ENCODE peak calls at places on chromosomes 5 and 9, in nine cellular contexts. One of them, this sample, is unnamed.
A peak's percentile ranks its signal among the peaks of the same experiment; 100 is the strongest.

GRCh38 chr5:139772927-139773690 is 22.5 kb upstream of the PSD2 start:
- DNase-seq in stomach: no peak
- DNase-seq in dermis blood vessel endothelial cell: no peak
- DNase-seq in T-helper 9 cell: no peak
- DNase-seq in stimulated activated CD4-positive, alpha-beta T cell treated with anti-CD3 and anti-CD28 coated beads, Interleukin-4, amount 100 ng/mL, for 24 hours: no peak
- DNase-seq in memory B cell: no peak
- DNase-seq in lower leg skin: no peak
- DNase-seq in ACHN: no peak
- DNase-seq in ureter: no peak
- DNase-seq in this sample: no peak

GRCh38 chr5:117431091-117431490 is 856.5 kb upstream of the SEMA6A start:
- DNase-seq in ACHN: no peak
- DNase-seq in T-helper 9 cell: no peak
- DNase-seq in dermis blood vessel endothelial cell: no peak
- DNase-seq in stomach: no peak
- DNase-seq in ureter: no peak
- DNase-seq in memory B cell: no peak
- DNase-seq in lower leg skin: no peak
- DNase-seq in stimulated activated CD4-positive, alpha-beta T cell treated with anti-CD3 and anti-CD28 coated beads, Interleukin-4, amount 100 ng/mL, for 24 hours: no peak
- DNase-seq in this sample: no peak

GRCh38 chr5:95617057-95617456 is 2.8 kb upstream of the GPR150 start:
- DNase-seq in T-helper 9 cell: no peak
- DNase-seq in lower leg skin: no peak
- DNase-seq in ACHN: no peak
- DNase-seq in stimulated activated CD4-positive, alpha-beta T cell treated with anti-CD3 and anti-CD28 coated beads, Interleukin-4, amount 100 ng/mL, for 24 hours: no peak
- DNase-seq in dermis blood vessel endothelial cell: peak; percentile 26
- DNase-seq in stomach: no peak
- DNase-seq in memory B cell: no peak
- DNase-seq in ureter: no peak
- DNase-seq in this sample: no peak

GRCh38 chr5:58497956-58498942 is 7.0 kb downstream of the GAPT start:
- DNase-seq in stimulated activated CD4-positive, alpha-beta T cell treated with anti-CD3 and anti-CD28 coated beads, Interleukin-4, amount 100 ng/mL, for 24 hours: no peak
- DNase-seq in ACHN: peak; percentile 33
- DNase-seq in T-helper 9 cell: no peak
- DNase-seq in memory B cell: no peak
- DNase-seq in ureter: no peak
- DNase-seq in dermis blood vessel endothelial cell: peak; percentile 79
- DNase-seq in stomach: peak; percentile 45
- DNase-seq in lower leg skin: peak; percentile 19
- DNase-seq in this sample: no peak

GRCh38 chr5:40429258-40430111 is 250.2 kb upstream of the PTGER4 start:
- DNase-seq in stimulated activated CD4-positive, alpha-beta T cell treated with anti-CD3 and anti-CD28 coated beads, Interleukin-4, amount 100 ng/mL, for 24 hours: no peak
- DNase-seq in memory B cell: no peak
- DNase-seq in T-helper 9 cell: no peak
- DNase-seq in dermis blood vessel endothelial cell: peak; percentile 88
- DNase-seq in lower leg skin: peak; percentile 31
- DNase-seq in ACHN: no peak
- DNase-seq in ureter: no peak
- DNase-seq in stomach: no peak
- DNase-seq in this sample: no peak

GRCh38 chr5:31993182-31993961 is 180.7 kb downstream of the GOLPH3 start:
- DNase-seq in T-helper 9 cell: no peak
- DNase-seq in stomach: no peak
- DNase-seq in dermis blood vessel endothelial cell: no peak
- DNase-seq in lower leg skin: no peak
- DNase-seq in stimulated activated CD4-positive, alpha-beta T cell treated with anti-CD3 and anti-CD28 coated beads, Interleukin-4, amount 100 ng/mL, for 24 hours: no peak
- DNase-seq in ACHN: peak; percentile 79
- DNase-seq in memory B cell: no peak
- DNase-seq in ureter: no peak
- DNase-seq in this sample: no peak

GRCh38 chr9:78167356-78167755 is 68.5 kb upstream of the CEP78 start:
- DNase-seq in dermis blood vessel endothelial cell: peak; percentile 50
- DNase-seq in memory B cell: no peak
- DNase-seq in ACHN: no peak
- DNase-seq in ureter: no peak
- DNase-seq in stomach: peak; percentile 32
- DNase-seq in lower leg skin: no peak
- DNase-seq in stimulated activated CD4-positive, alpha-beta T cell treated with anti-CD3 and anti-CD28 coated beads, Interleukin-4, amount 100 ng/mL, for 24 hours: no peak
- DNase-seq in T-helper 9 cell: no peak
- DNase-seq in this sample: no peak

GRCh38 chr5:51373880-51374523 is 9.2 kb upstream of the ISL1 start:
- DNase-seq in stimulated activated CD4-positive, alpha-beta T cell treated with anti-CD3 and anti-CD28 coated beads, Interleukin-4, amount 100 ng/mL, for 24 hours: no peak
- DNase-seq in stomach: no peak
- DNase-seq in ACHN: no peak
- DNase-seq in lower leg skin: no peak
- DNase-seq in ureter: no peak
- DNase-seq in memory B cell: no peak
- DNase-seq in dermis blood vessel endothelial cell: no peak
- DNase-seq in T-helper 9 cell: no peak
- DNase-seq in this sample: no peak

GRCh38 chr9:131837316-131837715 is 97.4 kb upstream of the RAPGEF1 start:
- DNase-seq in ureter: no peak
- DNase-seq in dermis blood vessel endothelial cell: peak; percentile 25
- DNase-seq in ACHN: peak; percentile 9
- DNase-seq in lower leg skin: no peak
- DNase-seq in stomach: peak; percentile 40
- DNase-seq in T-helper 9 cell: no peak
- DNase-seq in stimulated activated CD4-positive, alpha-beta T cell treated with anti-CD3 and anti-CD28 coated beads, Interleukin-4, amount 100 ng/mL, for 24 hours: no peak
- DNase-seq in memory B cell: no peak
- DNase-seq in this sample: no peak